ENCODE peak calls at places on chromosome 20, in four cellular contexts. S is GM12878, Q is HL-60, R is K562. L is an unnamed sample.

GRCh38 chr20:3172933-3173581 is at the start of gene LZTS3:
- DNase-seq in R (peak), Q (no peak), S (no peak), L (peak)

GRCh38 chr20:48722737-48723191 is 105.0 kb downstream of the PREX1 start:
- DNase-seq in Q (peak), S (no peak), R (no peak), L (no peak)

GRCh38 chr20:42530855-42531674 is 658.6 kb downstream of the PTPRT start:
- DNase-seq in S (no peak), Q (peak), R (peak), L (no peak)

GRCh38 chr20:3247638-3248037 is 8.6 kb upstream of the SLC4A11 start:
- DNase-seq in Q (no peak), R (no peak), S (no peak), L (no peak)

GRCh38 chr20:19256085-19256484 is 43.6 kb downstream of the SLC24A3 start:
- DNase-seq in R (no peak), Q (no peak), S (no peak), L (no peak)

GRCh38 chr20:14310977-14311654 is 26.3 kb downstream of the FLRT3 start:
- DNase-seq in Q (no peak), R (no peak), S (no peak), L (no peak)

GRCh38 chr20:50037123-50037522 is 54.3 kb downstream of the SNAI1 start:
- DNase-seq in R (no peak), Q (no peak), S (no peak), L (no peak)

GRCh38 chr20:4130404-4131189 is 115.2 kb upstream of the RNF24 start:
- DNase-seq in Q (peak), S (no peak), R (peak), L (no peak)

GRCh38 chr20:49889245-49889942 is 25.9 kb downstream of the SPATA2 start:
- DNase-seq in Q (peak), R (no peak), S (no peak), L (no peak)

GRCh38 chr20:22719250-22719649 is 134.9 kb upstream of the FOXA2 start:
- DNase-seq in R (no peak), Q (no peak), S (no peak), L (no peak)

GRCh38 chr20:62506087-62506486 is 30.3 kb upstream of the GATA5 start:
- DNase-seq in R (no peak), Q (no peak), S (no peak), L (no peak)

DNA sequence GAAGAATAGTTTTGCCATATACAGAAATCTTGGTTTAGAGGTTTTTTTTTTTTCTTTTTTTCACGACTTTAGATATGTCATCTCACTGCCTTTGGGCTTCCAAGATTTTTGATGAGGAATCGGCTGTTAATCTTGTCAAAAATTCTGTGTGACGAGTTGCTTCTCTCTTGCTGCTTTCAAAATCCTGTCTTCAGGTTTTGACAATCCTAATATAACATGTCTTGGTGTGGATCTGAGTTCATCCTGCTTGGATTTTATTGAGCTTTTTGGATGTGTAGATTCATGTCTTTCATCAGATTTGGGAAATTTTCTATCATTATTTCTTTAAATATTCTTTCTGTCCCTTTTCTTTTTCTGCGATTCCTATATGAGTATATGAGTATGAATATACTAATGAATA is 61.1 kb downstream of the PLCG1 start:
- DNase-seq in R (no peak), Q (no peak), S (no peak), L (no peak)
- TF ChIP-seq SPI1 in R (no peak), Q (no peak), S (no peak), L (no peak)

GRCh38 chr20:51651921-51652549 is 109.5 kb upstream of the NFATC2 start:
- DNase-seq in Q (no peak), S (no peak), R (no peak), L (no peak)
- TF ChIP-seq POLR2AphosphoS5 in Q (no peak), S (no peak), R (no peak), L (no peak)

GRCh38 chr20:46638367-46639274 is 12.6 kb downstream of the SLC13A3 start:
- DNase-seq in Q (no peak), R (no peak), S (no peak), L (no peak)
- TF ChIP-seq SPI1 in Q (no peak), R (no peak), S (no peak), L (no peak)

DNA sequence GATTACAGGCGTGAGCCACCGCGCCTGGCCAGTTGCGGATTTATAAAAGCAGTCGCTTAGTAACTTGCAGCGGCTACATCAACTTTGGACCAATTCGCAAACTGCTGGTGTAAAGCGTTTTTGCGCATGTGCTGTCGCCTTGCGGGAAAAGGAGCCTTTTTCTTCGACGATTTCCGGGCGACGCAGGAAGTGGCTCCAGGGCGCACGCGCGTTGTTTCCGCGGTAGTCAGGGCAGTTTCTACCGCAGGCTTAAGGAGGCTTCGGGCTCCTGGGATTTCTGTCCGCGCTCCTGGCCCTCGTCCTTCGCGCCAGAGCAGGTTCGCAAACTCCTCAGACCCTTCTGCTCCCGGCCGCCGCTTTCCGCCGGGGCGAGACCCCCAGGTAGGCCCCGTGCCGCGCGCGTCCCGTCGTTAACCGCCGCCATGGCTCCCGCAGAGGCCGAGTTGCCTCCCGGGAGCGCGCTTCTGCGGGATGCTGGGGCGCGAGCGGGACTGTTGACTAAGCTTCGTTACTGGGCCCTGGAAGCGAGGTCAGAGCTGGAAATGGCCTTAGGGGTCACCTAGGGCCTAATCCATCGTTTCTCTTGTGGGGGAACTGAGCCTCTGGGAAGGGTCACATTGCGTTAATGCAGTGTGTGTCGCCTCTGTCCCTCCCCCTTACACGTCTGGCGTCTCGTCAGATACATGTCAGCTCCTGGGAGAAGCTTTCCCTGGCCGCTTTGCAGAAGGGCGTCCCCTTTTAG is at the start of gene RAE1:
- DNase-seq in S (peak), Q (peak), R (peak), L (peak)
- TF ChIP-seq POLR2AphosphoS5 in S (peak), Q (peak), R (peak), L (peak)

GRCh38 chr20:38847840-38848239 is 42.3 kb downstream of the PPP1R16B start:
- DNase-seq in R (no peak), Q (no peak), S (no peak), L (no peak)
- TF ChIP-seq SPI1 in R (no peak), Q (no peak), S (no peak), L (no peak)

DNA sequence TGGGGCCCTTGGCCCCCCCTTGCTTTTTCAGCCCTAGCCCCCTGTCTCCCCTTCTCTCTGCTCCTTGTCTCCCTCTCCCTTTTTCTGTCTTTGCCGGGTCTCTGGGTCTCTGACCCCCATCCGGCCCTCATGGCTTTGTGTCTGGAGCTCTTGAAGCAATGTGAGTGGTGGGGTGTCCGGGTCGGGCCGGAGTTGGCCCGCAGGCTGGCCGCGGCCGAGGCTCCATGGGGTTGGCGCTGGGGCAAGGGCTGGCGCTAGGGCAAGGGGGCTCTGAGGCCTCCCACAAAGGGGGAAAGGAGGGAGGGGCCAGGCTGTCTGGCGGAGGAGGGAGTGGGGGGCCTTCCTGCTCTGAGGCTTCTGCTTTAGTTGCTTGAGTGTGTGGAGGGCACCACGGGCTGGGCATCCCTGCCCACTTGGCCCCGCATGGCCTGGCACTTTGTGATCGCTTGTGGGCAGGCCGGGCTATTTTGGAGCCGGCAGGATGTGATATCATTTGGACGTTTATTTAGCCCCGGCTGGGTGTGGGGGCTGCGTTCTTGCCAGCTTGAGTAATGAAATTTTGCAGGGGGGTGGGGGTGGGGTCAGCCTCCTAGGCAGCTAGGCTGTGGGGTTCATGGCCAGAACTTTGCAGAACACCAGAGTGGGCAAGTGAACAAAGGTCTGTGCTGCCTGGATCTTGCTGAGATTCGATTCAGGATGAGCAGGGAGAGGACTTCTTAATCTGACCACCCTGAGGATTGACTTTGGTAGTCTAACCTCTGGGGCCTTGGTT is 78.7 kb upstream of the MYL9 start:
- DNase-seq in Q (no peak), R (no peak), S (no peak), L (no peak)
- TF ChIP-seq POLR2AphosphoS5 in Q (no peak), R (no peak), S (no peak), L (no peak)

DNA sequence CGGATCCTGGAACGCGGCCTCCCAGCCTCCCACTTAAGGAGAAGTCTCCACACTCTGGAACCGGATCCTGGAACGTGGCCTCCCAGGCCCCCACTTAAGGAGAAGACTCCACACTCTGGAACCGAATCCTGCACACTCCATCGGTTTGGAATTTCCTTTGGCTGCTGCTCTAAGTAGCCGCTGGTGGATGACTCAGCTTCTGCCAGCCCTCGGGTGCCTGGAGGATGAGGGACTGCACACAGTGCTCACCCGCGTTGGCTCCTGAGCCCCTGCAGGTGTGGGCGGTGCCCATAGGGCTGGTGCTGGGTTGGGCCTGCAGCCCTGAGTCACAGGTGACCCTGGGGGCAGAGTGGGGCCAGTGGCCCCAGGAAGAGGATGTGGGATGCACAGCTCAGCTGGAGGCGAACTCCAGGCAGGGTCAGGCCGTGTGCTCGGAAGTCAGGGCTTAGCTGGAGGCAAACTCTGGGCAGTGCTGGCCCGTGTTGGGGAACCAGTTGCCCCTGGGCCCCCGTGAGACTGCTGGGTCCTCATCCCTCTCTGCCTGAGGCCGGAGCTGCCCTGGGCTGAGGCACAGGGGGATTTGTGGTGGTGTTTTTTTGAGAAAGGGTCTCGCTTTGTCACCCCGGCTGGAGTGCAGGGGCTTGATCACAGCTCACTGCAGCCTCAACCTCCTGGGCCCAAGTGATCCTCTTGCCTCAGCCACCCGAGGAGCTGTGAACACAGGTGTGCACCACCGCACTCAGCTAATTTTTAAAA is 13.9 kb upstream of the TNFRSF6B start:
- DNase-seq in S (no peak), Q (no peak), R (no peak), L (no peak)
- TF ChIP-seq SPI1 in S (no peak), Q (no peak), R (no peak), L (no peak)

GRCh38 chr20:51457281-51457932 is 85.1 kb downstream of the NFATC2 start:
- DNase-seq in R (no peak), Q (no peak), S (no peak), L (no peak)
- TF ChIP-seq POLR2AphosphoS5 in R (no peak), Q (no peak), S (no peak), L (no peak)